ENCODE peak calls at places on chromosomes 4 and X, in six cellular contexts. R, Q, L, C, E and K are unnamed samples.

GRCh38 chrX:49174723-49175122 is 3.0 kb downstream of the PLP2 start:
- DNase-seq in L (no peak), R (no peak), Q (no peak), E (no peak), C (no peak), K (no peak)

GRCh38 chr4:186700746-186701145 is 22.9 kb downstream of the FAT1 start:
- DNase-seq in L (no peak), R (no peak), E (no peak), C (no peak), Q (no peak), K (no peak)

GRCh38 chr4:184400375-184400870 is 73.9 kb downstream of the IRF2 start:
- DNase-seq in E (no peak), L (no peak), Q (no peak), R (no peak), C (no peak), K (peak)

GRCh38 chr4:81049310-81049709 is 18.8 kb downstream of the BMP3 start:
- DNase-seq in Q (no peak), C (no peak), R (no peak), L (no peak), E (no peak), K (no peak)

GRCh38 chrX:43573441-43574015 is 82.6 kb upstream of the MAOA start:
- DNase-seq in C (no peak), Q (no peak), L (no peak), E (no peak), R (no peak), K (peak)

GRCh38 chr4:25089058-25089763 is 58.5 kb upstream of the LGI2 start:
- DNase-seq in R (no peak), C (no peak), L (no peak), Q (no peak), E (no peak), K (no peak)

GRCh38 chr4:180060159-180060889 is 2182.9 kb upstream of the TENM3 start:
- DNase-seq in Q (no peak), L (no peak), C (no peak), R (no peak), E (no peak), K (peak)

GRCh38 chrX:48003367-48003757 is 427 bp downstream of the ZNF182 start:
- DNase-seq in E (no peak), R (peak), L (no peak), Q (no peak), C (no peak), K (no peak)

GRCh38 chr4:155207534-155208257 is 740 bp upstream of the NPY2R start:
- DNase-seq in C (peak), R (no peak), L (no peak), E (no peak), Q (no peak), K (no peak)

GRCh38 chrX:152926923-152927322 is 29.1 kb downstream of the ZNF185 start:
- DNase-seq in E (no peak), Q (no peak), L (no peak), R (no peak), C (no peak), K (no peak)

GRCh38 chrX:80285131-80285773 is 135.0 kb upstream of the TENT5D start:
- DNase-seq in R (no peak), Q (no peak), C (peak), E (no peak), L (peak), K (no peak)

GRCh38 chr4:183392377-183392776 is 52.1 kb upstream of the CDKN2AIP start:
- DNase-seq in L (no peak), E (no peak), C (no peak), Q (no peak), R (no peak), K (no peak)

GRCh38 chr4:5683566-5683965 is 24.8 kb downstream of the EVC2 start:
- DNase-seq in Q (no peak), L (no peak), E (no peak), R (no peak), C (no peak), K (peak)

GRCh38 chr4:2402053-2402452 is 16.4 kb downstream of the ZFYVE28 start:
- DNase-seq in E (no peak), R (no peak), Q (peak), L (no peak), C (peak), K (peak)